ENCODE peak calls at places on chromosome 7, in five cellular contexts. D is lower lobe of right lung, L is choroid plexus epithelial cell, A is BJ, P is NB4. X is an unnamed sample.

GRCh38 chr7:2018786-2019692 is 213.7 kb downstream of the MAD1L1 start:
- DNase-seq in L (peak), D (peak), P (peak), A (peak), X (peak)

GRCh38 chr7:48084727-48085432 is 4.2 kb upstream of the UPP1 start:
- DNase-seq in A (peak), D (no peak), P (peak), L (peak), X (peak)

GRCh38 chr7:158655507-158655906 is 49.1 kb downstream of the NCAPG2 start:
- DNase-seq in A (no peak), L (no peak), D (no peak), P (no peak), X (no peak)

GRCh38 chr7:93228302-93228701 is 2.0 kb upstream of the HEPACAM2 start:
- DNase-seq in A (no peak), L (peak), P (peak), D (no peak), X (peak)

GRCh38 chr7:135775230-135775629 is 26.6 kb upstream of the FAM180A start:
- DNase-seq in A (no peak), L (peak), P (no peak), D (no peak), X (no peak)

GRCh38 chr7:106426803-106427202 is 142.0 kb upstream of the NAMPT start:
- DNase-seq in D (no peak), A (no peak), L (no peak), P (no peak), X (no peak)

GRCh38 chr7:23471090-23471859 is 984 bp upstream of the IGF2BP3 start:
- DNase-seq in P (peak), L (peak), A (no peak), D (no peak), X (no peak)

GRCh38 chr7:136533732-136534131 is 334.7 kb upstream of the CHRM2 start:
- DNase-seq in D (no peak), P (no peak), A (no peak), L (no peak), X (no peak)

GRCh38 chr7:43439631-43440401 is 143.1 kb upstream of the STK17A start:
- DNase-seq in A (no peak), L (peak), D (peak), P (peak), X (peak)

GRCh38 chr7:23276381-23276780 is 22.8 kb upstream of the MALSU1 start:
- DNase-seq in L (peak), D (no peak), A (no peak), P (peak), X (no peak)

GRCh38 chr7:137754076-137754851 is 92.5 kb downstream of the DGKI start:
- DNase-seq in A (no peak), L (peak), D (no peak), P (peak), X (no peak)

GRCh38 chr7:104366390-104366789 is 38.0 kb downstream of the LHFPL3 start:
- DNase-seq in A (no peak), P (no peak), L (no peak), D (no peak), X (no peak)

GRCh38 chr7:20220824-20221547 is 3.8 kb upstream of the MACC1 start:
- DNase-seq in D (no peak), P (peak), L (peak), A (peak), X (peak)

GRCh38 chr7:92621641-92622429 is 31.6 kb upstream of the FAM133B start:
- DNase-seq in D (no peak), A (no peak), P (no peak), L (no peak), X (no peak)

GRCh38 chr7:100482728-100483100 is 1.0 kb upstream of the NYAP1 start:
- DNase-seq in L (no peak), P (no peak), D (no peak), A (no peak), X (no peak)
- H3K4me3 ChIP-seq in L (peak), P (peak), D (peak), A (peak), X (peak)

DNA sequence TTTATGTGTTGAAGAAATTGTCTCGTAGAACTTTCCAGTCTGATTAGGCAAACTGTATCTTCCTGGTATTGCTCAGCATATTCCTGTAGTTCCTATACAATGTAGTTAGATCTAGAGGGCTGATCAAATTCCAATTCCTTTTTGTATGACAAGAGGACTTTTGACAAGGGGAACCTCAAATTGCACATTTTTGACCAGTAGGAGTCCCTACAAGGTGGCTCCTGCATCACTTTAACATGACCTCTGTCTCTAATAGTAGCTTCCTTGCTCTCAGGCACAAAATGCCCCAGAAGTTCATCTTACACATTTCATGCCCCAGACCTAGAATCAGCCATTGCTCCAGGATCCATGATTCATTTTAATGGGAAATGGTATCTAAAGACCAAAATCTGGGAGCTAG is 18.7 kb downstream of the HERPUD2 start:
- DNase-seq in A (no peak), D (no peak), L (no peak), P (peak), X (no peak)
- TF ChIP-seq CTCF in A (no peak), D (no peak), L (no peak), P (peak), X (no peak)

GRCh38 chr7:6589151-6589828 is 531 bp upstream of the INTS15 start:
- DNase-seq in D (no peak), P (no peak), A (no peak), L (no peak), X (no peak)
- H3K4me3 ChIP-seq in D (peak), P (no peak), A (peak), L (peak), X (no peak)

GRCh38 chr7:50657341-50657873 is 92.2 kb upstream of the DDC start:
- DNase-seq in P (no peak), D (no peak), L (peak), A (peak), X (no peak)
- TF ChIP-seq CTCF in P (no peak), D (peak), L (peak), A (peak), X (no peak)

DNA sequence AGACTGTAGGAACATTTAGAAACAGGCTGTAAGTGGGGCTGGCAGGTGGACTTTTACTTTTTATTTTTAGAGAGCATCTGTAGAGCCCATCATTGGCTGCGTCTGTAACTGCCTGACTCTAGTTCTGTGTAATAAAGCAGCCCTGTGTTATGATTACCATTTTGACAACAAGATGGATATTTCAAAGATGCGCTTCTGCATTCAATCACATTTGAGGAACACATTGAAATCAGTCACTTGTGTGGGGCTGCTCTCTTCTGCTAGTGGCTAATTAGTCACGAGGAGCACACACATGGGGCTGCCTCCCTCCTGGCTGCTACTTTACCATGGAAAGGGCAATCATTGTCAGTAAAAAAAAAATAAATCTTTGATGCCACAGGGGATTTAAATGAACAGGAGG is 205.0 kb upstream of the COBL start:
- DNase-seq in D (no peak), L (no peak), A (no peak), P (no peak), X (no peak)
- H3K4me3 ChIP-seq in D (no peak), L (no peak), A (no peak), P (no peak), X (no peak)

DNA sequence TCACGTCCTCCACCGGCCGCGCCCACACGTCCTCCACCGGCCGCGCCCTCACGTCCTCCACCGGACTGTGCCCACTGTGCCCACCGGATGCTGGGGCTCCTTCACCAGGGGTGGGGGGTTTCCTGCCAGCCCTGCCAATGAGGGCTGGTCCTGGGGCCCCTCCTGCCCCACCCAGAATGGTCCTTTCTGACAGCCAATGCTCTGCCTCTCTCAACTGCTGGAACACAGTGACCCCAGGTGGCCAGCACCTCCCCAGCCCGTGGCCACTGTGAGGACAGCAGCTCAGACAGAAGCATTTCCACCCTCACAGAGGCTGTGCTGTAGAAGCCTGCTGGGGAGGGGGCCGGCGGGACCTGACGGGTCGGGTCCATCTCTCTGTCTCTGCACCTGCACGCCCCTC is 90.1 kb upstream of the DNAAF5 start:
- DNase-seq in P (peak), D (no peak), A (no peak), L (peak), X (no peak)
- TF ChIP-seq CTCF in P (peak), D (peak), A (peak), L (peak), X (no peak)

GRCh38 chr7:157278791-157279678 is 57.8 kb upstream of the DNAJB6 start:
- DNase-seq in D (peak), P (peak), L (no peak), A (no peak), X (no peak)
- H3K4me3 ChIP-seq in D (peak), P (no peak), L (peak), A (peak), X (peak)

GRCh38 chr7:90211391-90212148 is at the start of gene STEAP2:
- DNase-seq in P (peak), D (peak), A (peak), L (peak), X (peak)
- TF ChIP-seq CTCF in P (peak), D (peak), A (peak), L (peak), X (peak)

DNA sequence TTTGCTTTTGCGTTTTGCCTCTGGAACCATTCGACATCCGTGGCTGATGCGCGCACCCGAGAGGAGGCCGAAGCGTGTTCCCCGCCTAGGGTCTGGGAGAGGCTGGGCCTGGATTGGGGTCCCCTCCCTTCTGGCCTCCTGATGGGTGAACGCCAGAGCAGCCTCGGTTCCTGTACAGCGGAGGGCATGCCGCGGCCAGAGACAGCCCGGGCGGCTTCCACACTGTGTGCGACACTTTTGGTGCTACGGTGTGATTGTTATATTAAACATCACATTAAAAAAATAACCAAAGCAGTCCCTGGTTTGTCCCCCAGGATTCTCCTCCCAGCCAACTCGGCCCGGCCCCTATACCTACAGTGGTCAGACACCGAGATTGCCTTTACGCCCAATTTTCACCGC is 3.7 kb upstream of the HOXA7 start:
- DNase-seq in L (no peak), D (no peak), P (no peak), A (no peak), X (no peak)
- H3K4me3 ChIP-seq in L (no peak), D (peak), P (no peak), A (no peak), X (no peak)

X was measured in HFF-Myc.